ENCODE peak calls at places on chromosomes 1 and 21, in six cellular contexts. M is neuronal stem cell, Y is IMR-90, G is mesendoderm, A is trophoblast cell, E is H1. R is an unnamed sample.

GRCh38 chr1:154342836-154343472 is 17.6 kb downstream of the ATP8B2 start:
- DNase-seq in A (no peak), M (no peak), G (no peak), E (no peak), Y (no peak), R (no peak)

GRCh38 chr1:58104960-58105359 is 441.6 kb downstream of the OMA1 start:
- DNase-seq in E (no peak), G (no peak), A (no peak), Y (no peak), M (no peak), R (no peak)

GRCh38 chr21:37758997-37759396 is 157.3 kb downstream of the KCNJ6 start:
- DNase-seq in Y (peak; percentile 62), A (peak; percentile 72), E (peak; percentile 38), G (peak; percentile 74), M (peak; percentile 17), R (peak; percentile 65)

GRCh38 chr1:100718581-100718980 is 961 bp upstream of the VCAM1 start:
- DNase-seq in A (no peak), Y (no peak), G (no peak), M (no peak), E (no peak), R (no peak)

GRCh38 chr1:109895720-109896504 is 14.7 kb upstream of the CSF1 start:
- DNase-seq in Y (peak; percentile 65), A (no peak), G (no peak), M (no peak), E (no peak), R (peak; percentile 82)

GRCh38 chr1:11673089-11673769 is 7.7 kb downstream of the MAD2L2 start:
- DNase-seq in G (no peak), M (no peak), E (no peak), A (no peak), Y (no peak), R (no peak)

GRCh38 chr1:117605164-117605810 is 561 bp upstream of the TENT5C start:
- DNase-seq in G (peak; percentile 13), Y (no peak), A (peak; percentile 70), M (no peak), E (no peak), R (no peak)

GRCh38 chr1:155009221-155009711 is 6.7 kb downstream of the ZBTB7B start:
- DNase-seq in Y (no peak), M (no peak), G (no peak), A (no peak), E (no peak), R (no peak)

GRCh38 chr1:15064217-15064929 is 89.2 kb upstream of the TMEM51 start:
- DNase-seq in Y (no peak), M (no peak), G (no peak), E (no peak), A (no peak), R (no peak)

GRCh38 chr1:12617901-12618660 is at the start of gene DHRS3:
- DNase-seq in E (no peak), A (peak; percentile 84), Y (peak; percentile 75), G (peak; percentile 88), M (peak; percentile 84), R (peak; percentile 60)

GRCh38 chr1:119621714-119622113 is 26.4 kb downstream of the ZNF697 start:
- DNase-seq in A (no peak), G (no peak), M (no peak), E (no peak), Y (no peak), R (no peak)

GRCh38 chr1:91603409-91603808 is 102.8 kb downstream of the CDC7 start:
- DNase-seq in Y (no peak), E (no peak), A (no peak), G (no peak), M (no peak), R (no peak)

GRCh38 chr1:31036749-31037500 is 28.6 kb downstream of the PUM1 start:
- DNase-seq in A (peak; percentile 48), M (no peak), Y (peak; percentile 42), E (no peak), G (no peak), R (peak; percentile 33)

GRCh38 chr1:31031330-31032143 is 34.0 kb downstream of the PUM1 start:
- DNase-seq in E (no peak), Y (no peak), M (no peak), G (peak; percentile 26), A (no peak), R (no peak)

GRCh38 chr1:31029031-31029430 is 36.5 kb downstream of the PUM1 start:
- DNase-seq in G (no peak), M (no peak), A (no peak), Y (peak; percentile 38), E (no peak), R (no peak)

GRCh38 chr1:31032266-31032665 is 33.3 kb downstream of the PUM1 start:
- DNase-seq in M (no peak), A (no peak), G (no peak), E (no peak), Y (no peak), R (no peak)

GRCh38 chr1:31033573-31033972 is 31.9 kb downstream of the PUM1 start:
- DNase-seq in G (peak; percentile 26), Y (no peak), E (no peak), M (no peak), A (peak; percentile 69), R (no peak)
- H3K4me1 ChIP-seq in G (peaks cover 4% of the 10 kb centered on the region), Y (peaks cover 8% of the 10 kb centered on the region), E (peaks cover 9% of the 10 kb centered on the region), M (no peaks in the 10 kb centered on the region), A (peaks cover 7% of the 10 kb centered on the region), R (peaks cover 6% of the 10 kb centered on the region)

GRCh38 chr1:225818229-225818628 is 8.3 kb downstream of the EPHX1 start:
- DNase-seq in M (no peak), G (no peak), E (no peak), A (no peak), Y (no peak), R (no peak)

GRCh38 chr1:225817611-225818061 is 7.7 kb downstream of the EPHX1 start:
- DNase-seq in M (no peak), Y (peak; percentile 88), E (no peak), A (no peak), G (peak; percentile 90), R (peak; percentile 82)

GRCh38 chr1:225814381-225814780 is 4.5 kb downstream of the EPHX1 start:
- DNase-seq in Y (no peak), A (no peak), G (no peak), M (no peak), E (no peak), R (no peak)

GRCh38 chr1:225815526-225816178 is 5.7 kb downstream of the EPHX1 start:
- DNase-seq in Y (no peak), E (no peak), M (no peak), A (no peak), G (no peak), R (no peak)

DNA sequence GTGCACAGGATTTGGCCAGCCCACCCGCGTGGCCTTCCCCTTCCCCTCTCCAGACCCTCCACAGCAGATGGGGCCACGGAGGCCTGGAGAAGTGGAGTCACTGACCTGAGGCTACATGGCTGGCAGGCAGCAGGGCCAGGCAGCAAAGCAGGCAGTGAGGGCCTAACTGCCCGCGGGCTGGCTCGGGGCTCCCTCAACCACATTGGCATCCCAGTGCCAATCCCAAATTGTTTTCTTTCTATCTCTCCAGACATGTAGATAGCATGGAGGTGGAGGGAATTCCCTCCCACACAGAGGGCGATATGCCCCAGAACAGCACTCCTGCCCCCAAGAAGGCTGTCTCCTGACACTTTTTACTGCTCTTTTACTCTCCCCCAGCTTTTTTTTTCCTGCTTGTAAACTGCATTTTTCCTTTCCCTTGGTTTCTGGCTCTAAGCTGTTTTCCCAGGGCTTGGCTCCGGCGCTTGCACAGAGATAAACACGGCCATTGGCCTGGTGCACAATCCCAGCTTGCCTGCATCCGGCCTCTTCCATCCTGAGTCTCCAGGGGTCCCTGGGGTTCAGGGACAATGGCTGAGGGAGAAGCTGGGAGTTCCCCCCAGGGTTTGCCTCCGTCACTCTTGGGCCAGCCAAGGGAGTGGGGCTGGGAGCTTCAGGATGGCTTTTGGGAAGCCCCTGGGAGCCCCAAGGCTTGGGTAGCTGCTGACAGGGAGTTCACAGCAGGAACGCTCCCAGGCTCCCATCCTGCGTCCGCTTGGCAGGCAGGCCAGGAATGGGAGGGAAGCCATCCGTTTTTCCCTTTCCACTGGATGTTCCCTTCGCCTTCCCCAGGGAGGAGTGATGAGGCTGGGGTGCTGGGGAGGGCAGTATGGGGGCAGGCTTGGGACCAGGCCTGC is 7.0 kb downstream of the EPHX1 start:
- DNase-seq in Y (peak; percentile 7), A (no peak), G (no peak), E (no peak), M (no peak), R (no peak)
- H2BK5ac ChIP-seq in Y (peak overlapping the region; percentile 64), A (no peak overlapping the region), G (peak overlapping the region; percentile 57), E (peak overlapping the region; percentile 95), M (peak overlapping the region; percentile 15), R (no peak overlapping the region)

GRCh38 chr1:39689635-39690034 is 1.6 kb downstream of the HPCAL4 start:
- DNase-seq in A (no peak), M (no peak), G (no peak), E (no peak), Y (no peak), R (no peak)

GRCh38 chr1:39692152-39693064 is 1.2 kb upstream of the HPCAL4 start:
- DNase-seq in G (peak; percentile 39), A (no peak), Y (no peak), M (no peak), E (no peak), R (no peak)

GRCh38 chr1:39690943-39691382 is 270 bp downstream of the HPCAL4 start:
- DNase-seq in M (no peak), E (no peak), Y (no peak), A (no peak), G (no peak), R (no peak)

GRCh38 chr1:39690225-39690624 is 1.0 kb downstream of the HPCAL4 start:
- DNase-seq in G (no peak), M (no peak), E (no peak), A (no peak), Y (no peak), R (no peak)

DNA sequence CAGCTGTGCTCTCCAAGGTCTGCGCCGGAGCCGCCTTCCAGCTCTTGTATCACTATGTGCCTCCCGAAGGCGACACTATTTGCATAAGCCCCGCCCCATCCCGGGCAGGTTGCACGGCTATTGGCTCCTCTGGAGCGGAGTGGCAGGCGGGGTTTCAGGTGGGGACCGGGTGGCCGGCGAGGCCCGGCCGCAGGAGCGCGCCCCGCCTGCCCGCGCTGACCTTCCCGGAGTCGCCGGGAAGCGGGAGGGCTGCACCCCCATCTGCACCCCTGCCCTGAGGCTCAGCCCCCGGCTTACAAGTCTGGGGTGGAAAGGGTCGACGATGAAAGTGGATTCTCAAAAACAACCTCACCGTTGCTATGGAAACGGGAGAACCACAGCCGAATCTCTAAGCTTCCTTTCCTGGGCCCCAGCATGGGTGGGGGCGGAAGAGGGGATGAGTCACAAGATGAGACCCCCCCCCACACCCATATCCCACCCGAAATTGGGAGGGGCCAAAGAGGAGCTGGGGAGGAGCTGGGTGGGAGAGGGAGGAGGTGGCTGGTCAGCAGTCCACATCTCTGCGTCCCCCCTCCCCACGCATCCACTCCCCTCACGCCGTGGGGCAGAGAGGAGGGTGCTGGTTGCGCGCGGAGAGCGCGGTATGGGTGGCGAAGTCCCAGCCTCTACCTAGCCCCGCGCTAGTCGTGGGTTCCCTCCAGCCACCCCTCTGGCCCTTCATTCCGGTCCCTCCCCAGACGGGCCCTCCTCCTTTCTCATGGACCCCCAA is at the start of gene HPCAL4:
- DNase-seq in M (peak; percentile 93), A (peak; percentile 91), E (peak; percentile 77), G (peak; percentile 97), Y (peak; percentile 46), R (peak; percentile 83)
- H3K4me3 ChIP-seq in M (peak within 1 kb of the TSS; percentile 53), A (no peak within 1 kb of the TSS), E (peak within 1 kb of the TSS; percentile 23), G (no peak within 1 kb of the TSS), Y (no peak within 1 kb of the TSS), R (peak within 1 kb of the TSS; percentile 29)

DNA sequence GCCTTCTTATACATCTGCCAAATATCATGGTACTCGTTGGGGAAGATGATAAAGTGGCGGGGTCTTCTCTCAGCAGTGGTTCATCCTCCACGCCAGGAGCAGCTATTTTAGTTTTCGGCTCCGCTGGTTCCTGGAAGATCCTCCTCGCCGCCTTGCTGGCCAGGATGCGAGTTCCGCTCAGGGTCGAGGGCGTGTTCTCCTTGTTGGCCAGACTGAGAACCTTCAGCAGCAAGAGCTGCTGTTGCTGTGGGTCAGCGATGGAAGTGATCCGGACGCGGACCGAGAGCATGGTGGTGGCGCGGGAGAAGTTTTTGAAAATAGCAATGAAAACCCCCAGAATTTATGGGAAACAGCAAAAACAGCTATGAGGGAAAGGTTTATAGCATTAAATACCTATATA is 11.4 kb upstream of the CFAP126 start:
- DNase-seq in Y (peak; percentile 42), M (no peak), E (no peak), G (no peak), A (peak; percentile 37), R (no peak)
- H3K4me1 ChIP-seq in Y (no peaks in the 10 kb centered on the region), M (no peaks in the 10 kb centered on the region), E (no peaks in the 10 kb centered on the region), G (no peaks in the 10 kb centered on the region), A (no peaks in the 10 kb centered on the region), R (peaks cover 2% of the 10 kb centered on the region)